ENCODE peak calls at places on chromosomes 6 and 20, in eight cellular contexts. One of them, this sample, is unnamed.

GRCh38 chr20:51029963-51030930 is 7.3 kb upstream of the KCNG1 start:
- DNase-seq in T-cell: no peak
- DNase-seq in CD8-positive, alpha-beta T cell: no peak
- DNase-seq in pancreas: no peak
- DNase-seq in activated CD8-positive, alpha-beta memory T cell treated with anti-CD3 and anti-CD28 coated beads, Interleukin-2, amount 50 U/mL, for 48 hours: no peak
- DNase-seq in progenitor cell of endocrine pancreas: no peak
- DNase-seq in GM23338: no peak
- DNase-seq in HTR-8/SVneo: no peak
- DNase-seq in this sample: no peak

GRCh38 chr6:131029661-131030297 is 33.3 kb downstream of the EPB41L2 start:
- DNase-seq in T-cell: no peak
- DNase-seq in CD8-positive, alpha-beta T cell: no peak
- DNase-seq in pancreas: no peak
- DNase-seq in activated CD8-positive, alpha-beta memory T cell treated with anti-CD3 and anti-CD28 coated beads, Interleukin-2, amount 50 U/mL, for 48 hours: no peak
- DNase-seq in progenitor cell of endocrine pancreas: no peak
- DNase-seq in GM23338: peak; percentile 30
- DNase-seq in HTR-8/SVneo: no peak
- DNase-seq in this sample: no peak

GRCh38 chr6:137910424-137910834 is 43.4 kb downstream of the TNFAIP3 start:
- DNase-seq in T-cell: no peak
- DNase-seq in CD8-positive, alpha-beta T cell: no peak
- DNase-seq in pancreas: no peak
- DNase-seq in activated CD8-positive, alpha-beta memory T cell treated with anti-CD3 and anti-CD28 coated beads, Interleukin-2, amount 50 U/mL, for 48 hours: no peak
- DNase-seq in progenitor cell of endocrine pancreas: no peak
- DNase-seq in GM23338: no peak
- DNase-seq in HTR-8/SVneo: no peak
- DNase-seq in this sample: no peak

GRCh38 chr6:143034689-143035334 is 25.9 kb upstream of the AIG1 start:
- DNase-seq in T-cell: no peak
- DNase-seq in CD8-positive, alpha-beta T cell: no peak
- DNase-seq in pancreas: no peak
- DNase-seq in activated CD8-positive, alpha-beta memory T cell treated with anti-CD3 and anti-CD28 coated beads, Interleukin-2, amount 50 U/mL, for 48 hours: no peak
- DNase-seq in progenitor cell of endocrine pancreas: no peak
- DNase-seq in GM23338: no peak
- DNase-seq in HTR-8/SVneo: no peak
- DNase-seq in this sample: no peak

GRCh38 chr6:134510920-134511319 is 193.0 kb upstream of the SGK1 start:
- DNase-seq in T-cell: no peak
- DNase-seq in CD8-positive, alpha-beta T cell: no peak
- DNase-seq in pancreas: no peak
- DNase-seq in activated CD8-positive, alpha-beta memory T cell treated with anti-CD3 and anti-CD28 coated beads, Interleukin-2, amount 50 U/mL, for 48 hours: no peak
- DNase-seq in progenitor cell of endocrine pancreas: no peak
- DNase-seq in GM23338: no peak
- DNase-seq in HTR-8/SVneo: no peak
- DNase-seq in this sample: no peak

GRCh38 chr6:23269436-23269835 is 700.1 kb downstream of the HDGFL1 start:
- DNase-seq in T-cell: no peak
- DNase-seq in CD8-positive, alpha-beta T cell: no peak
- DNase-seq in pancreas: no peak
- DNase-seq in activated CD8-positive, alpha-beta memory T cell treated with anti-CD3 and anti-CD28 coated beads, Interleukin-2, amount 50 U/mL, for 48 hours: no peak
- DNase-seq in progenitor cell of endocrine pancreas: no peak
- DNase-seq in GM23338: no peak
- DNase-seq in HTR-8/SVneo: no peak
- DNase-seq in this sample: no peak

GRCh38 chr6:157304840-157305675 is 18.3 kb downstream of the TMEM242 start:
- DNase-seq in T-cell: no peak
- DNase-seq in CD8-positive, alpha-beta T cell: no peak
- DNase-seq in pancreas: no peak
- DNase-seq in activated CD8-positive, alpha-beta memory T cell treated with anti-CD3 and anti-CD28 coated beads, Interleukin-2, amount 50 U/mL, for 48 hours: no peak
- DNase-seq in progenitor cell of endocrine pancreas: no peak
- DNase-seq in GM23338: no peak
- DNase-seq in HTR-8/SVneo: no peak
- DNase-seq in this sample: no peak

GRCh38 chr6:142838821-142839685 is 105.9 kb downstream of the HIVEP2 start:
- DNase-seq in T-cell: no peak
- DNase-seq in CD8-positive, alpha-beta T cell: no peak
- DNase-seq in pancreas: no peak
- DNase-seq in activated CD8-positive, alpha-beta memory T cell treated with anti-CD3 and anti-CD28 coated beads, Interleukin-2, amount 50 U/mL, for 48 hours: no peak
- DNase-seq in progenitor cell of endocrine pancreas: no peak
- DNase-seq in GM23338: no peak
- DNase-seq in HTR-8/SVneo: no peak
- DNase-seq in this sample: no peak

GRCh38 chr20:59123011-59123676 is 40.5 kb upstream of the ZNF831 start:
- DNase-seq in T-cell: peak; percentile 63
- DNase-seq in CD8-positive, alpha-beta T cell: no peak
- DNase-seq in pancreas: no peak
- DNase-seq in activated CD8-positive, alpha-beta memory T cell treated with anti-CD3 and anti-CD28 coated beads, Interleukin-2, amount 50 U/mL, for 48 hours: no peak
- DNase-seq in progenitor cell of endocrine pancreas: no peak
- DNase-seq in GM23338: no peak
- DNase-seq in HTR-8/SVneo: no peak
- DNase-seq in this sample: no peak

GRCh38 chr6:120056085-120056484 is 706.5 kb upstream of the MAN1A1 start:
- DNase-seq in T-cell: no peak
- DNase-seq in CD8-positive, alpha-beta T cell: no peak
- DNase-seq in pancreas: no peak
- DNase-seq in activated CD8-positive, alpha-beta memory T cell treated with anti-CD3 and anti-CD28 coated beads, Interleukin-2, amount 50 U/mL, for 48 hours: no peak
- DNase-seq in progenitor cell of endocrine pancreas: no peak
- DNase-seq in GM23338: peak; percentile 65
- DNase-seq in HTR-8/SVneo: no peak
- DNase-seq in this sample: no peak